ENCODE peak calls at places on chromosome 7, in six cellular contexts. B, S, R, W, E and C are unnamed samples.

GRCh38 chr7:70706204-70706603 is 425.7 kb upstream of the GALNT17 start:
- DNase-seq in B (no peak), S (no peak), R (no peak), W (no peak), E (no peak), C (no peak)

GRCh38 chr7:106736508-106737201 is 75.7 kb upstream of the CCDC71L start:
- DNase-seq in B (peak; percentile 73), S (peak; percentile 83), R (no peak), W (peak; percentile 30), E (no peak), C (no peak)

GRCh38 chr7:38574121-38574520 is 57.1 kb downstream of the AMPH start:
- DNase-seq in B (no peak), S (peak; percentile 31), R (no peak), W (no peak), E (no peak), C (no peak)

GRCh38 chr7:149286811-149287400 is 24.9 kb downstream of the ZNF783 start:
- DNase-seq in B (no peak), S (peak; percentile 4), R (no peak), W (peak; percentile 15), E (no peak), C (peak; percentile 38)

GRCh38 chr7:74511360-74511759 is 57.7 kb downstream of the GTF2IRD1 start:
- DNase-seq in B (no peak), S (peak; percentile 13), R (no peak), W (no peak), E (no peak), C (no peak)

GRCh38 chr7:122166708-122167107 is 22.7 kb upstream of the AASS start:
- DNase-seq in B (no peak), S (peak; percentile 62), R (no peak), W (no peak), E (no peak), C (no peak)

GRCh38 chr7:123615344-123615743 is 13.7 kb downstream of the ASB15 start:
- DNase-seq in B (peak; percentile 17), S (peak; percentile 59), R (no peak), W (no peak), E (no peak), C (no peak)

GRCh38 chr7:158843775-158844174 is 12.6 kb upstream of the DYNC2I1 start:
- DNase-seq in B (no peak), S (no peak), R (no peak), W (no peak), E (no peak), C (no peak)

GRCh38 chr7:46544396-46545008 is 623.4 kb upstream of the IGFBP3 start:
- DNase-seq in B (no peak), S (peak; percentile 90), R (no peak), W (no peak), E (no peak), C (no peak)

GRCh38 chr7:106820321-106821217 is 44.5 kb upstream of the PIK3CG start:
- DNase-seq in B (no peak), S (no peak), R (no peak), W (no peak), E (no peak), C (no peak)

GRCh38 chr7:43015301-43015700 is 83.1 kb downstream of the MRPL32 start:
- DNase-seq in B (peak; percentile 73), S (no peak), R (no peak), W (no peak), E (no peak), C (no peak)

GRCh38 chr7:151091988-151092387 is 5.7 kb downstream of the AGAP3 start:
- DNase-seq in B (no peak), S (no peak), R (no peak), W (no peak), E (no peak), C (no peak)

GRCh38 chr7:142925413-142925812 is 8.1 kb downstream of the TRPV5 start:
- DNase-seq in B (no peak), S (no peak), R (no peak), W (no peak), E (no peak), C (no peak)

GRCh38 chr7:137967143-137968018 is 34.5 kb downstream of the CREB3L2 start:
- DNase-seq in B (peak; percentile 13), S (peak; percentile 80), R (no peak), W (no peak), E (no peak), C (no peak)

GRCh38 chr7:140604760-140605159 is 35.9 kb downstream of the DENND2A start:
- DNase-seq in B (no peak), S (peak; percentile 92), R (no peak), W (no peak), E (no peak), C (no peak)

GRCh38 chr7:37493123-37493522 is 44.5 kb upstream of the ELMO1 start:
- DNase-seq in B (no peak), S (no peak), R (no peak), W (no peak), E (no peak), C (no peak)

GRCh38 chr7:184768-185264 is 7.6 kb upstream of the FAM20C start:
- DNase-seq in B (no peak), S (no peak), R (no peak), W (no peak), E (no peak), C (no peak)

GRCh38 chr7:27122075-27122910 is 8.3 kb downstream of the HOXA4 start:
- DNase-seq in B (no peak), S (peak; percentile 41), R (no peak), W (no peak), E (no peak), C (no peak)

GRCh38 chr7:137618748-137619147 is 228.0 kb downstream of the DGKI start:
- DNase-seq in B (no peak), S (peak; percentile 21), R (no peak), W (no peak), E (no peak), C (no peak)

GRCh38 chr7:156842317-156842716 is 50.7 kb downstream of the LMBR1 start:
- DNase-seq in B (no peak), S (no peak), R (no peak), W (no peak), E (no peak), C (no peak)

GRCh38 chr7:100626530-100627237 is 14.3 kb downstream of the MOSPD3 start:
- DNase-seq in B (peak; percentile 89), S (peak; percentile 81), R (peak; percentile 89), W (peak; percentile 80), E (peak; percentile 57), C (peak; percentile 87)

GRCh38 chr7:36037121-36037662 is 115.9 kb upstream of the EEPD1 start:
- DNase-seq in B (no peak), S (peak; percentile 74), R (peak; percentile 84), W (no peak), E (no peak), C (no peak)

GRCh38 chr7:136870799-136871487 is 2.5 kb downstream of the CHRM2 start:
- DNase-seq in B (peak; percentile 54), S (no peak), R (no peak), W (no peak), E (no peak), C (no peak)

GRCh38 chr7:25792586-25792985 is 359.4 kb upstream of the NFE2L3 start:
- DNase-seq in B (no peak), S (no peak), R (no peak), W (no peak), E (no peak), C (no peak)

GRCh38 chr7:25801214-25801613 is 350.8 kb upstream of the NFE2L3 start:
- DNase-seq in B (no peak), S (no peak), R (no peak), W (no peak), E (no peak), C (no peak)

GRCh38 chr7:25790261-25790660 is 361.7 kb upstream of the NFE2L3 start:
- DNase-seq in B (no peak), S (no peak), R (no peak), W (no peak), E (no peak), C (no peak)

GRCh38 chr7:25795824-25796235 is 356.2 kb upstream of the NFE2L3 start:
- DNase-seq in B (no peak), S (peak; percentile 52), R (no peak), W (no peak), E (no peak), C (no peak)
- H3K4me3 ChIP-seq in B (no peak overlapping the region), S (peak overlapping the region; percentile 1), R (no peak overlapping the region), W (no peak overlapping the region), E (no peak overlapping the region), C (no peak overlapping the region)

GRCh38 chr7:94396606-94397005 is 1.9 kb downstream of the COL1A2 start:
- DNase-seq in B (no peak), S (no peak), R (no peak), W (no peak), E (no peak), C (no peak)
- H3K4me1 ChIP-seq in B (peaks cover 22% of the 10 kb centered on the region), S (peaks cover 16% of the 10 kb centered on the region), R (no peaks in the 10 kb centered on the region), W (peaks cover 4% of the 10 kb centered on the region), E (peaks cover 18% of the 10 kb centered on the region), C (peaks cover 2% of the 10 kb centered on the region)

DNA sequence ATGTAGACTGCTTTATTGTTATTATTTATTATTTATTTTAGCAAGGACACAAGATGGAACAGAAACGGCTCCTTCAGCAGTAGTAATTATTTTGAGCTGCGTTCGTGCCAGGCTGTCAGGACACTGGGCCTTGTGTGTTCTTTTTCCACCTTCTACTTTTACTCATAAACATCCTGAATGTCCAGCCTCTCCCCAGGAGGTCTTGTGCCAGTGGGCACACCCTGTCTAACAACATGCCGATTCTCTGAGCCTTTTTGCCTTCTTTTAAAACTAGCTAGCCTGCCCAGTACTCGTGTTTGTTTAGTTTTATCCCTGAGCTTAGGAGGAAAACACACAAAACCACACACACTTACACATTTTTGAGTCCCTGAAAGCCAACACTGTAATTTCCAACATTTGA is 1.2 kb downstream of the SCIN start:
- DNase-seq in B (no peak), S (no peak), R (no peak), W (no peak), E (no peak), C (no peak)
- H3K27me3 ChIP-seq in B (peaks cover 55% of the 10 kb centered on the region), S (peaks cover 28% of the 10 kb centered on the region), R (no peaks in the 10 kb centered on the region), W (no peaks in the 10 kb centered on the region), E (peaks cover 26% of the 10 kb centered on the region), C (no peaks in the 10 kb centered on the region)

DNA sequence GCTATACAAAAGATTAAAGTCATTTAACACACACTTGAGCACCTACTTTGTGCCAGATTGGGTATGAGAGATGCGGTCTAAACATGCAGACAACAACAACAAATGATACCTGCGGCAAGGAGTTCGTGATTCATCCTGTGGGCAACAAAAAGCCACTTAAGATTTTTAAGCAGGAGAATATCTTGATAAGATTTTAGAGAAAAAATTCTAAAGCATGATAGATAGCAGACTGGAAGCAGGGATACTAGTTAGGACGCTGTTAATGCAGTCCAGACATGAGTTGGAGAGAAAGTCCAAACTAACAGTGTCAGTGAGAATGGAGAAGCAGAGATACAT is 1.6 kb upstream of the KBTBD2 start:
- DNase-seq in B (no peak), S (no peak), R (no peak), W (no peak), E (no peak), C (no peak)
- H3K4me3 ChIP-seq in B (peak overlapping the region; percentile 96), S (no peak overlapping the region), R (no peak overlapping the region), W (no peak overlapping the region), E (no peak overlapping the region), C (no peak overlapping the region)

DNA sequence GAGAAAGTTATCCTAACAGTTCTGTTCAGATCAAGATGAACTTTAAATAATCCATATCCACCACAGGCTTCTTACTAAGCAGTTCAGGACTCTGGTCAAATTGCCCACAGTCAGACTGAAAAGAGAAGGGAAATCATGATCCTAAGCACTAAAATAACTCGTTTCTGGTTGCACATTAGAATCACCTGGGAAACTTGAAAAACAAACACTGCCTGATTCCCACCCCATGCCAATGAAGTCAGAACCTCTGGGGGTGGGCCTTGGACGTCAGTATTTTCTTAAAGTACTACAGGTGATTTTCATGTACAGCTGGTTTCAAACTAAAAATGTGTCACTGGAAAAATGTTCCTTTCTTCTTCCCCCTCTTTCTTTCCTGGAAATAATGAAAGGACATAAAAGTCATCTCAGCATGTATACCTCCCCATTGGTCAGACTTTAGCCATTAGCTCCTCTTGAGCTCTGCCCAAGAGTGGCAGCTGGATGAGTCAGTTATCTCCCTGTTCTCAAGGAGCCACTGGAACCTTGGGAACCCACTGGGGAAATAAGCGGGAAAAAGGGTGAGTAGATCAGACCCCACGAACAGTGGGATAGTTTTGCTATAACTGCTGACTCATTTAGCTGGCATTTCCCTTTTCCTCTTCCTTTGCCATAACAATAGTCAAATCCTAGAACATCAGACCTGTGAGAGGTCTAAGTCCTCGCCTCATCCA is 75.3 kb upstream of the IL6 start:
- DNase-seq in B (no peak), S (peak; percentile 83), R (no peak), W (no peak), E (no peak), C (no peak)
- H3K4me1 ChIP-seq in B (peaks cover 6% of the 10 kb centered on the region), S (peaks cover 10% of the 10 kb centered on the region), R (no peaks in the 10 kb centered on the region), W (no peaks in the 10 kb centered on the region), E (no peaks in the 10 kb centered on the region), C (no peaks in the 10 kb centered on the region)